ENCODE peak calls at places on chromosomes 5 and 9, in eight cellular contexts. W is fibroblast of pulmonary artery; B is stimulated activated CD8-positive, alpha-beta memory T cell treated with anti-CD3 and anti-CD28 coated beads, Interleukin-15, amount 100 ng/mL, for 4 hours; H is fibroblast of the conjunctiva; U is frontal cortex; Q is NCI-H187; T is naive thymus-derived CD8-positive, alpha-beta T cell; V is NCI-H146. C is an unnamed sample.

GRCh38 chr5:109223521-109223920 is 186.3 kb downstream of the PJA2 start:
- DNase-seq in W (no peak), B (no peak), H (no peak), U (no peak), Q (no peak), T (no peak), V (no peak), C (no peak)

GRCh38 chr5:3181641-3182040 is 414.0 kb upstream of the IRX1 start:
- DNase-seq in W (no peak), B (no peak), H (no peak), U (no peak), Q (no peak), T (no peak), V (no peak), C (no peak)

GRCh38 chr9:132239999-132240859 is 78.4 kb downstream of the NTNG2 start:
- DNase-seq in W (no peak), B (no peak), H (no peak), U (no peak), Q (no peak), T (no peak), V (no peak), C (no peak)

GRCh38 chr5:138033275-138033808 is 463 bp upstream of the FAM13B start:
- DNase-seq in W (no peak), B (no peak), H (no peak), U (peak; percentile 18), Q (no peak), T (no peak), V (peak; percentile 69), C (no peak)

GRCh38 chr5:55993013-55993412 is 1.8 kb downstream of the IL6ST start:
- DNase-seq in W (peak; percentile 59), B (no peak), H (no peak), U (no peak), Q (no peak), T (no peak), V (no peak), C (no peak)

GRCh38 chr5:60339691-60340191 is 360.2 kb downstream of the DEPDC1B start:
- DNase-seq in W (peak; percentile 16), B (no peak), H (peak; percentile 50), U (peak; percentile 16), Q (no peak), T (no peak), V (no peak), C (no peak)

GRCh38 chr5:179115845-179116524 is 55.8 kb downstream of the ZNF354C start:
- DNase-seq in W (no peak), B (no peak), H (no peak), U (no peak), Q (no peak), T (no peak), V (no peak), C (no peak)

GRCh38 chr9:131627846-131628820 is 82.8 kb downstream of the PRRT1B start:
- DNase-seq in W (peak; percentile 59), B (peak; percentile 41), H (no peak), U (no peak), Q (peak; percentile 47), T (peak; percentile 20), V (no peak), C (peak; percentile 67)

GRCh38 chr5:129499208-129499852 is 39.2 kb downstream of the ADAMTS19 start:
- DNase-seq in W (no peak), B (no peak), H (no peak), U (no peak), Q (no peak), T (no peak), V (no peak), C (no peak)

GRCh38 chr5:148849461-148849860 is 23.1 kb downstream of the ADRB2 start:
- DNase-seq in W (no peak), B (no peak), H (no peak), U (no peak), Q (no peak), T (no peak), V (no peak), C (no peak)

GRCh38 chr5:56457887-56458451 is 224.8 kb upstream of the ANKRD55 start:
- DNase-seq in W (no peak), B (no peak), H (no peak), U (no peak), Q (no peak), T (no peak), V (no peak), C (no peak)

GRCh38 chr5:67844937-67845336 is 370.6 kb upstream of the PIK3R1 start:
- DNase-seq in W (no peak), B (no peak), H (no peak), U (no peak), Q (no peak), T (no peak), V (no peak), C (no peak)

GRCh38 chr9:95462419-95463121 is 54.2 kb downstream of the PTCH1 start:
- DNase-seq in W (peak; percentile 87), B (peak; percentile 55), H (peak; percentile 73), U (peak; percentile 81), Q (no peak), T (peak; percentile 84), V (peak; percentile 41), C (peak; percentile 55)

GRCh38 chr5:141208478-141208877 is at the start of gene PCDHB12:
- DNase-seq in W (peak; percentile 7), B (no peak), H (no peak), U (no peak), Q (no peak), T (no peak), V (no peak), C (no peak)

GRCh38 chr9:78122631-78123030 is 91.0 kb upstream of the GNAQ start:
- DNase-seq in W (peak; percentile 8), B (no peak), H (no peak), U (no peak), Q (no peak), T (no peak), V (no peak), C (no peak)

GRCh38 chr5:11903614-11904269 is 504 bp downstream of the CTNND2 start:
- DNase-seq in W (no peak), B (no peak), H (no peak), U (peak; percentile 54), Q (no peak), T (no peak), V (peak; percentile 60), C (no peak)

GRCh38 chr5:50968296-50969206 is 302.1 kb downstream of the PARP8 start:
- DNase-seq in W (no peak), B (no peak), H (no peak), U (no peak), Q (no peak), T (no peak), V (peak; percentile 41), C (no peak)

GRCh38 chr9:89821081-89821480 is 216.3 kb downstream of the GADD45G start:
- DNase-seq in W (no peak), B (no peak), H (no peak), U (no peak), Q (no peak), T (no peak), V (no peak), C (no peak)

GRCh38 chr9:20186231-20186630 is 397.4 kb upstream of the SLC24A2 start:
- DNase-seq in W (no peak), B (no peak), H (no peak), U (no peak), Q (no peak), T (no peak), V (no peak), C (no peak)

GRCh38 chr9:135135927-135136311 is 48.5 kb downstream of the OLFM1 start:
- DNase-seq in W (no peak), B (no peak), H (no peak), U (no peak), Q (no peak), T (no peak), V (no peak), C (no peak)

GRCh38 chr9:72038890-72039410 is 21.5 kb downstream of the C9orf57 start:
- DNase-seq in W (peak; percentile 84), B (no peak), H (peak; percentile 60), U (peak; percentile 71), Q (peak; percentile 53), T (peak; percentile 49), V (peak; percentile 34), C (peak; percentile 34)

GRCh38 chr5:141512390-141513020 is 23.6 kb downstream of the PCDHGC5 start:
- DNase-seq in W (peak; percentile 63), B (peak; percentile 68), H (peak; percentile 53), U (peak; percentile 67), Q (peak; percentile 83), T (peak; percentile 79), V (peak; percentile 84), C (no peak)

GRCh38 chr5:169978744-169979143 is 1.6 kb downstream of the INSYN2B start:
- DNase-seq in W (no peak), B (no peak), H (no peak), U (no peak), Q (no peak), T (no peak), V (no peak), C (no peak)

GRCh38 chr9:93708987-93709302 is 132.6 kb downstream of the PHF2 start:
- DNase-seq in W (no peak), B (no peak), H (no peak), U (no peak), Q (no peak), T (no peak), V (no peak), C (no peak)

GRCh38 chr9:10612649-10613398 is at the start of gene PTPRD:
- DNase-seq in W (peak; percentile 22), B (no peak), H (no peak), U (peak; percentile 37), Q (no peak), T (no peak), V (peak; percentile 93), C (no peak)

GRCh38 chr5:19322716-19323485 is 665.1 kb downstream of the CDH18 start:
- DNase-seq in W (no peak), B (no peak), H (no peak), U (no peak), Q (no peak), T (no peak), V (no peak), C (no peak)

C was measured in AG09309.